ENCODE peak calls at places on chromosomes 7 and 10, in six cellular contexts. L is stimulated activated CD4-positive, alpha-beta T cell treated with anti-CD3 and anti-CD28 coated beads, Interleukin-2, amount 100 ng/mL, for 24 hours; T is MCF 10A; E is AG09319; I is right atrium auricular region; H is D341Med. P is an unnamed sample.

GRCh38 chr10:77849039-77849664 is 77.4 kb downstream of the DLG5 start:
- DNase-seq in L (no peak), T (no peak), E (no peak), I (no peak), H (no peak), P (no peak)

GRCh38 chr7:151246161-151247015 is 2.1 kb downstream of the SMARCD3 start:
- DNase-seq in L (no peak), T (no peak), E (no peak), I (no peak), H (peak), P (no peak)

GRCh38 chr7:51351661-51352060 is 35.1 kb upstream of the COBL start:
- DNase-seq in L (no peak), T (no peak), E (no peak), I (no peak), H (no peak), P (peak)

GRCh38 chr10:92750788-92751533 is 61.2 kb downstream of the HHEX start:
- DNase-seq in L (no peak), T (peak), E (no peak), I (no peak), H (no peak), P (peak)

GRCh38 chr10:25080880-25081581 is 64.6 kb downstream of the THNSL1 start:
- DNase-seq in L (peak), T (peak), E (peak), I (peak), H (peak), P (peak)

GRCh38 chr10:120318862-120319261 is 138.2 kb upstream of the PLPP4 start:
- DNase-seq in L (no peak), T (no peak), E (no peak), I (no peak), H (no peak), P (no peak)

GRCh38 chr7:105136221-105136620 is 122.2 kb downstream of the KMT2E start:
- DNase-seq in L (no peak), T (no peak), E (no peak), I (no peak), H (no peak), P (no peak)

GRCh38 chr7:155190608-155191536 is 106.8 kb upstream of the INSIG1 start:
- DNase-seq in L (peak), T (peak), E (no peak), I (no peak), H (peak), P (no peak)

P was measured in GM04503.